ENCODE peak calls at places on chromosomes 1 and 21, in five cellular contexts. D is aorta; Q is heart left ventricle; N is CD8-positive, alpha-beta T cell; P is left ventricle myocardium inferior. A is an unnamed sample.

GRCh38 chr1:150233359-150234308 is 2.3 kb downstream of the ANP32E start:
- DNase-seq in Q (no peak), P (no peak), D (peak), N (peak), A (peak)

GRCh38 chr1:206911064-206911663 is 10.6 kb downstream of the FCMR start:
- DNase-seq in Q (no peak), D (no peak), N (no peak), P (no peak), A (peak)

GRCh38 chr1:7702365-7702764 is 68.7 kb upstream of the VAMP3 start:
- DNase-seq in Q (no peak), P (no peak), N (no peak), D (no peak), A (no peak)

GRCh38 chr1:67802565-67802964 is 30.7 kb downstream of the GNG12 start:
- DNase-seq in P (no peak), D (no peak), N (no peak), Q (no peak), A (no peak)

GRCh38 chr1:232562855-232563510 is 67.0 kb downstream of the SIPA1L2 start:
- DNase-seq in N (no peak), D (no peak), Q (no peak), P (no peak), A (no peak)

GRCh38 chr21:44783023-44783696 is 18.5 kb downstream of the UBE2G2 start:
- DNase-seq in Q (no peak), N (no peak), P (no peak), D (no peak), A (no peak)

GRCh38 chr1:153598309-153599172 is 14.4 kb downstream of the S100A16 start:
- DNase-seq in P (no peak), D (no peak), N (no peak), Q (no peak), A (no peak)

GRCh38 chr21:14559144-14559543 is 13.0 kb upstream of the SAMSN1 start:
- DNase-seq in Q (no peak), P (no peak), D (no peak), N (no peak), A (no peak)

GRCh38 chr1:61122389-61122788 is 40.0 kb downstream of the NFIA start:
- DNase-seq in N (no peak), D (no peak), Q (no peak), P (no peak), A (no peak)

GRCh38 chr1:61120998-61121397 is 38.6 kb downstream of the NFIA start:
- DNase-seq in D (no peak), Q (no peak), P (no peak), N (no peak), A (no peak)

GRCh38 chr1:61121631-61122030 is 39.3 kb downstream of the NFIA start:
- DNase-seq in D (no peak), N (no peak), Q (no peak), P (no peak), A (no peak)

GRCh38 chr1:61119085-61119484 is 36.7 kb downstream of the NFIA start:
- DNase-seq in N (no peak), P (no peak), D (no peak), Q (no peak), A (no peak)

DNA sequence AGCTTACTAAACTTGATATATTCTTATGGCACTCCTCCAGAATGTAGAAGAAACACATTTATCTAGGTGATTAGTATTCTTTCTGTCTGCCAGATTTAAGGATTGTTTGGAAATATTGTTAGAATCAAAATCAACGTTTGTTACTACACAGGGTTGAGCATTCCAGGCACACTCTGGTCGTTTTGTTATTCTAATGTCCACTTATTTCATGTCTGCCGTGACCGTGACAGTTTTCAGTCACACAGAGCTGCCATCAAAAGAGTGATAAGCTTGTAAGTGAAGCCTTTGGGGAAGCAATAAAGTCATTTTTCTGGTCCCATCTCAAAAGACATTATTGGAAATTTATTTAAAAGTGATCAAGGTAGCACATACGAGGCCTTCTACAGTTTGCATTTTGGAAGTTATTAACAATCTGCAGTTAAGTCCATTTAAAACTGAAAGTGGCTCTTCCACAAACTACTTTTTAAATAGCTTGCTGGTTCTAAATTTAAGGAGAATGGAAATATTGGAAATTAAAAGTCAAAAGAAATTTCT is 38.0 kb downstream of the NFIA start:
- DNase-seq in P (no peak), N (no peak), D (no peak), Q (no peak), A (no peak)
- H3K4me3 ChIP-seq in P (peak), N (no peak), D (peak), Q (peak), A (no peak)

DNA sequence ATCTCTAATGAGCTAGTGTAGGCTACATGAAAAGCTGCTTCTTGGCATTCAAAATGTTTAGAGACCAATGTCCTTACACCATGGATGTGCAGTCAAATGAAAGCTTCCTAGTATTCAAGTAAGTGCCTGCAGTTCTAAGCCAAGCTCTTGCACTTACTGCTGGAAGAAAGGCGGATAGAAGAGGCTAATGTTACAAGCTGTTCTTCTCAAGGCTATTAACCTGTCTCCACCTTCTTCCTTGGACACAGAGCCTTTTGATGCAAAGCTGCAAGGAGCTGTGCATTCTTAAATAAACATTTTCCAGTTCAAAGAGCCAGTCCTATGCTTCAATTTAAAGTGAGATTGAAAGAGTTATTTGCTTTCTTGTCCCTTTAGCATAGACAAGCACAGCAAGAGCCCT is 167.9 kb upstream of the RUNX1 start:
- DNase-seq in N (no peak), Q (no peak), D (no peak), P (no peak), A (no peak)
- H3K27ac ChIP-seq in N (no peak), Q (no peak), D (no peak), P (no peak), A (no peak)

DNA sequence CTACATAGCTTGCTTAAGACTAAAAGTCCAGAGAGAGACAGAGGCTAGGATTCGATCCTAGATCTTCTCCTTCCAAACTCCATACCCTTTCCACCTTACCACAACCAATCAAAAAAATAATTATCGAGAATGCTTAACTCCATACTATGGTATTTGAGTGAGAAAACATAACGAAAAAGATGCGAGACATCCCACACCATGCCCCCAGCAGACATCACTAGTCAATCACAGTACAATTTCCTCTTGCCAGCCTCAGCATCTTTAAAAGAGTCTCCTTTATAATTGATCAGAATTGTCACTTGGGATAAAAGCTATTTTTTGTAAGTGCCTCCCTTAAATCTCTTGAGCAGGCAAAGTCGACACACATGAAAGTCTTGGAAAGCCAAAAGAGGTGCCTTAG is 875 bp downstream of the NCF2 start:
- DNase-seq in N (no peak), D (no peak), Q (no peak), P (no peak), A (peak)
- H3K4me3 ChIP-seq in N (no peak), D (no peak), Q (peak), P (peak), A (peak)

GRCh38 chr1:246597340-246597739 is 31.1 kb downstream of the CNST start:
- DNase-seq in P (peak), Q (peak), D (no peak), N (no peak), A (no peak)
- H3K27ac ChIP-seq in P (peak), Q (peak), D (no peak), N (no peak), A (no peak)

DNA sequence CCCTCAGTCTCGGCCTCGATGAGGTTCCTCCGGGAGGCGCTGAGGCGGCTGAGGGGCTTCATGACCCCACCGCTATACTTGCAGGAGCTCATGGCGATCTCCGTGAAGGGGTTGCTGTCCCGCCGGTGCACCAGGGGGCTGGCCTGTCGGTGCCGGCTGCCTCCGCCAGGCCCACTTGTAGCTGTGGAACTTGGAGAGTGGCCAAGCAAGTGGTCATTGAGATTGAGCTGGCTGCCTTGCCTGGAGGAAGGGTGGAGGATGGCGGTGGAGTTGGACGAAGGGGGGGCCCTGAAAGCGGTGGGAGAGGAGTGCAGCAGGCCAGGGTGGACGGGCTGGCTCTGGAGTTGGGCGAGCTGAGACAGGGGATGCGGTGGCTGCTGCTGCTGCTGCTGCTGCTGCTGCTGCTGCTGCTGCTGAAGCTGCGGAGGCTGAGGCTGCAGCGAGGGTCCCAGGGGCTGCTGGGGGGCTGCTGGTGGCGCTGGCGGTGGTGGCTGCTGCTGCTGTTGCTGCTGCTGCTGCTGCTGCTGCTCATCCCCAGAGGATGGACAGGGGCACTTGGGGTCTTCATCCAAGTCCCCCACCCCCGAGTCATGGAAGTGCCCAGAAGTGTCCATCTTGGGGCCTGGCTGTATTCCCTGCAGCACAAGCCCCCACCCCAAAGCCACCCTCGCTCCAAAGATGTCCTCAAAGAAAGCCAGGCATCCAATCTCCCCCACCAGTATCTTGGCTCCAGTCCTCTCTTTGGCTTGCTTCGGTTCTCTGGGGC is 547 bp downstream of the KCNN3 start:
- DNase-seq in N (no peak), Q (peak), P (peak), D (peak), A (no peak)
- H3K4me3 ChIP-seq in N (no peak), Q (peak), P (peak), D (no peak), A (no peak)

DNA sequence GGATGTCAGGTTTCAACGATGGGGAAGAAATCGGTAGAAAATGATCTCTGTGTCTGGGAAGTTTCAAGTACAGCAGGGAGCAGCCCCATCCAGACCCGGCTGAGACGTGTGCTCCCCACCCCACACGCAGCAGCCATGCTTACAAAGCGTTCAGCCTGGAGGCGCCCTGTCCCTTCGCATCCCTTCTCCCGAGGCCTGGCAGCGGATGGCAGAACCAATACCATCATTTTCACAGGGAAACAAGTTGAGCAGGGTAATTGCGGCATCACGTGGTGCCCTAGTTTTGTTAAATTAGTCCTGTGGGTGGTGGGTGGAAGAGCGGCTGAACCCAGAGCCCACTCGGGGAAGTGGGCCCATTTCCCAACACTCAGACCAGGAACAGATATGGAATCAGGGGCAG is 23.9 kb downstream of the KCNAB2 start:
- DNase-seq in D (no peak), Q (no peak), N (no peak), P (no peak), A (no peak)
- H3K27ac ChIP-seq in D (no peak), Q (no peak), N (no peak), P (no peak), A (no peak)